ENCODE peak calls at places on chromosome 12, in eight cellular contexts. Z, J, E, S, U, T, K and B are unnamed samples.

GRCh38 chr12:49055092-49055491 is 5.5 kb downstream of the KMT2D start:
- DNase-seq in S (no peak), K (no peak), U (no peak), J (no peak), E (no peak), Z (no peak), T (no peak), B (no peak)

GRCh38 chr12:109462868-109463692 is 14.0 kb downstream of the KCTD10 start:
- DNase-seq in K (peak; percentile 71), Z (peak; percentile 63), E (peak; percentile 26), J (peak; percentile 99), S (no peak), T (peak; percentile 87), U (peak; percentile 42), B (peak; percentile 99)

GRCh38 chr12:27861428-27862167 is 81.6 kb upstream of the MANSC4 start:
- DNase-seq in E (no peak), J (no peak), Z (no peak), U (peak; percentile 9), S (no peak), K (peak; percentile 27), T (no peak), B (no peak)

GRCh38 chr12:124420972-124421674 is 126.2 kb downstream of the RFLNA start:
- DNase-seq in J (no peak), U (no peak), K (peak; percentile 69), E (no peak), S (no peak), Z (no peak), T (peak; percentile 85), B (no peak)

GRCh38 chr12:132029503-132030300 is 80.0 kb downstream of the EP400 start:
- DNase-seq in E (no peak), S (no peak), T (no peak), Z (no peak), J (no peak), K (no peak), U (no peak), B (no peak)

GRCh38 chr12:2737656-2738241 is 57.0 kb upstream of the FKBP4 start:
- DNase-seq in J (no peak), U (no peak), E (no peak), T (no peak), K (no peak), S (no peak), Z (no peak), B (no peak)

GRCh38 chr12:128572311-128572810 is 251.4 kb downstream of the SLC15A4 start:
- DNase-seq in Z (no peak), K (no peak), E (no peak), S (peak; percentile 51), J (no peak), T (no peak), U (no peak), B (no peak)

GRCh38 chr12:57101892-57102695 is 9.1 kb downstream of the STAT6 start:
- DNase-seq in T (no peak), U (no peak), E (no peak), J (no peak), S (peak; percentile 66), K (no peak), Z (no peak), B (no peak)

GRCh38 chr12:112340983-112341840 is 41.0 kb downstream of the HECTD4 start:
- DNase-seq in T (no peak), Z (no peak), E (no peak), U (no peak), J (no peak), K (no peak), S (no peak), B (no peak)

GRCh38 chr12:113820310-113820709 is 145.8 kb downstream of the RBM19 start:
- DNase-seq in K (no peak), T (no peak), S (no peak), J (no peak), Z (no peak), E (no peak), U (no peak), B (no peak)

GRCh38 chr12:3341594-3341993 is 149.4 kb upstream of the PRMT8 start:
- DNase-seq in Z (no peak), J (no peak), K (no peak), E (no peak), U (no peak), S (no peak), T (peak; percentile 30), B (no peak)

GRCh38 chr12:70180140-70180539 is 63.1 kb upstream of the CNOT2 start:
- DNase-seq in Z (no peak), K (no peak), T (no peak), E (peak; percentile 3), U (no peak), J (no peak), S (no peak), B (no peak)

GRCh38 chr12:52372216-52373154 is 5.2 kb upstream of the KRT85 start:
- DNase-seq in J (peak; percentile 73), S (peak; percentile 71), U (peak; percentile 48), E (peak; percentile 89), T (peak; percentile 82), Z (peak; percentile 90), K (peak; percentile 75), B (peak; percentile 83)

GRCh38 chr12:50678650-50679049 is 85.3 kb upstream of the ATF1 start:
- DNase-seq in E (no peak), U (no peak), Z (no peak), S (no peak), T (no peak), K (no peak), J (no peak), B (no peak)

GRCh38 chr12:14454098-14454907 is 88.8 kb downstream of the ATF7IP start:
- DNase-seq in Z (no peak), J (peak; percentile 10), K (no peak), S (peak; percentile 12), T (peak; percentile 70), E (peak; percentile 76), U (no peak), B (peak; percentile 26)

GRCh38 chr12:11749943-11750690 is 100.6 kb downstream of the ETV6 start:
- DNase-seq in S (no peak), J (no peak), E (no peak), T (no peak), Z (no peak), K (no peak), U (no peak), B (no peak)

GRCh38 chr12:119631930-119632678 is 35.8 kb upstream of the PRKAB1 start:
- DNase-seq in J (peak; percentile 64), U (no peak), S (no peak), Z (no peak), T (no peak), E (no peak), K (no peak), B (peak; percentile 72)
- H3K4me3 ChIP-seq in J (no peak overlapping the region), U (no peak overlapping the region), S (no peak overlapping the region), Z (no peak overlapping the region), T (no peak overlapping the region), E (no peak overlapping the region), K (no peak overlapping the region), B (no peak overlapping the region)

DNA sequence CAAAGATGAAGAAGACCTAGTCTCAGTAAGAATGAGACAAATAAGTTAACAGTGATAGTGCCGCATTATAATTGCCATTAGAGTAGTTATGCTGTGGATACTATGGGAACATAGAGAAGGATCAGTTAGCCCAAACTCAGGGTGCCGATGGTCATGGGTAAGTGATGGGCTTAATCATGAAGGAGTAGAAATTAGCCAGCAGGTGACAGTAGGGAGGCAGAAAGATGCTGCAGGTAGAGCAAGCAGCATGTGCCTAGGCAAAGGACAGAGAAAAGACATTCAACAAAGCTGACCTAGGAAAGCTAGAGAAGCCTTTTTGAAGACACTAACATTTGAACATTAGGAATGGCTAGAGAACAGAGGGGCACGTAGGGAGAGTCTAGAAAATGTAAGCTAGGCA is 30.6 kb upstream of the PTPRQ start:
- DNase-seq in T (no peak), S (no peak), E (no peak), J (no peak), K (no peak), Z (no peak), U (no peak), B (no peak)
- TF ChIP-seq CTCF in T (no peak), S (no peak), E (no peak), J (no peak), K (no peak), Z (no peak), U (no peak), B (no peak)

GRCh38 chr12:94163850-94164249 is 15.5 kb downstream of the PLXNC1 start:
- DNase-seq in U (no peak), J (no peak), Z (no peak), K (no peak), T (no peak), S (no peak), E (no peak), B (no peak)
- H3K27me3 ChIP-seq in U (no peaks in the 10 kb centered on the region), J (peaks cover 35% of the 10 kb centered on the region), Z (no peaks in the 10 kb centered on the region), K (no peaks in the 10 kb centered on the region), T (peaks cover 2% of the 10 kb centered on the region), S (peaks cover 3% of the 10 kb centered on the region), E (peaks cover 23% of the 10 kb centered on the region), B (peaks cover 11% of the 10 kb centered on the region)

GRCh38 chr12:54349658-54350057 is 14.6 kb downstream of the GPR84 start:
- DNase-seq in Z (no peak), S (no peak), K (no peak), J (no peak), T (no peak), U (no peak), E (no peak), B (no peak)
- H3K4me3 ChIP-seq in Z (no peak overlapping the region), S (no peak overlapping the region), K (no peak overlapping the region), J (no peak overlapping the region), T (no peak overlapping the region), U (no peak overlapping the region), E (peak overlapping the region; percentile 43), B (no peak overlapping the region)

GRCh38 chr12:90013409-90013808 is 304.8 kb upstream of the ATP2B1 start:
- DNase-seq in J (no peak), Z (no peak), S (no peak), E (peak; percentile 38), K (no peak), T (no peak), U (no peak), B (no peak)
- TF ChIP-seq CTCF in J (no peak), Z (no peak), S (peak; percentile 10), E (peak; percentile 44), K (no peak), T (peak; percentile 32), U (no peak), B (no peak)

GRCh38 chr12:105862163-105862821 is 276.5 kb downstream of the NUAK1 start:
- DNase-seq in K (no peak), T (no peak), J (no peak), S (no peak), U (no peak), E (no peak), Z (no peak), B (peak; percentile 38)
- H3K27me3 ChIP-seq in K (no peaks in the 10 kb centered on the region), T (no peaks in the 10 kb centered on the region), J (no peaks in the 10 kb centered on the region), S (no peaks in the 10 kb centered on the region), U (no peaks in the 10 kb centered on the region), E (no peaks in the 10 kb centered on the region), Z (no peaks in the 10 kb centered on the region), B (no peaks in the 10 kb centered on the region)

GRCh38 chr12:19922687-19923086 is 445.6 kb upstream of the PDE3A start:
- DNase-seq in T (no peak), K (no peak), Z (no peak), E (no peak), S (no peak), U (no peak), J (no peak), B (no peak)
- H3K4me3 ChIP-seq in T (no peak overlapping the region), K (no peak overlapping the region), Z (no peak overlapping the region), E (no peak overlapping the region), S (no peak overlapping the region), U (no peak overlapping the region), J (no peak overlapping the region), B (no peak overlapping the region)